ENCODE peak calls at places on chromosomes 4 and X, in five cellular contexts. M, Y, H, X and B are unnamed samples.

GRCh38 chrX:17047224-17047623 is 100.8 kb downstream of the REPS2 start:
- DNase-seq in M (no peak), Y (no peak), X (no peak), H (no peak), B (no peak)

GRCh38 chrX:153727108-153727931 is 2.7 kb downstream of the ABCD1 start:
- DNase-seq in H (peak), Y (no peak), X (no peak), M (no peak), B (peak)

GRCh38 chr4:186627226-186627865 is 72.0 kb upstream of the MTNR1A start:
- DNase-seq in H (no peak), Y (no peak), M (no peak), X (no peak), B (no peak)

GRCh38 chr4:103074598-103075434 is 1.7 kb downstream of the SLC9B2 start:
- DNase-seq in H (no peak), X (no peak), M (no peak), Y (peak), B (no peak)

GRCh38 chr4:170990989-170991589 is 822.1 kb upstream of the GALNTL6 start:
- DNase-seq in M (peak), H (peak), Y (no peak), X (no peak), B (no peak)

GRCh38 chrX:150984164-150984824 is 1.2 kb downstream of the HMGB3 start:
- DNase-seq in X (no peak), M (peak), H (no peak), Y (peak), B (peak)

GRCh38 chr4:111639120-111639519 is 506.1 kb upstream of the FAM241A start:
- DNase-seq in X (no peak), Y (no peak), M (no peak), H (no peak), B (no peak)

GRCh38 chr4:90904018-90904417 is 776.8 kb downstream of the CCSER1 start:
- DNase-seq in M (no peak), Y (no peak), H (no peak), X (no peak), B (no peak)

GRCh38 chr4:56937262-56937661 is 29.6 kb downstream of the REST start:
- DNase-seq in H (no peak), Y (no peak), X (no peak), M (no peak), B (no peak)

GRCh38 chrX:270848-271367 is 10.3 kb upstream of the PLCXD1 start:
- DNase-seq in M (no peak), X (no peak), Y (no peak), H (peak), B (peak)

GRCh38 chr4:170008376-170008775 is 17.8 kb downstream of the MFAP3L start:
- DNase-seq in M (no peak), X (no peak), Y (no peak), H (no peak), B (no peak)

GRCh38 chr4:26151615-26152014 is 169.2 kb upstream of the RBPJ start:
- DNase-seq in X (peak), H (no peak), Y (no peak), M (no peak), B (no peak)

GRCh38 chrX:120768254-120768653 is 107.4 kb downstream of the CT47B1 start:
- DNase-seq in X (no peak), M (no peak), H (no peak), Y (no peak), B (no peak)

GRCh38 chr4:8182858-8183725 is 16.0 kb upstream of the SH3TC1 start:
- DNase-seq in Y (no peak), M (no peak), X (peak), H (peak), B (peak)

GRCh38 chr4:27318740-27319139 is 458.1 kb downstream of the STIM2 start:
- DNase-seq in H (peak), M (peak), X (no peak), Y (no peak), B (no peak)

GRCh38 chr4:117085185-117085701 is at the start of gene TRAM1L1:
- DNase-seq in H (peak), M (peak), Y (no peak), X (peak), B (peak)

GRCh38 chrX:80648023-80648422 is 161.7 kb downstream of the BRWD3 start:
- DNase-seq in M (no peak), H (no peak), Y (no peak), X (no peak), B (no peak)

GRCh38 chrX:152865232-152865920 is 32.5 kb upstream of the ZNF185 start:
- DNase-seq in X (no peak), H (no peak), Y (no peak), M (no peak), B (no peak)

GRCh38 chrX:331145-331771 is 12.7 kb upstream of the GTPBP6 start:
- DNase-seq in M (peak), Y (no peak), X (no peak), H (no peak), B (peak)

GRCh38 chr4:678331-678734 is 4.0 kb downstream of the MYL5 start:
- DNase-seq in H (no peak), Y (no peak), X (no peak), M (no peak), B (no peak)

GRCh38 chr4:84451546-84451945 is 47.5 kb downstream of the NKX6-1 start:
- DNase-seq in H (no peak), Y (no peak), X (no peak), M (no peak), B (no peak)

GRCh38 chr4:106615961-106616360 is 247.4 kb upstream of the GIMD1 start:
- DNase-seq in Y (no peak), M (no peak), X (no peak), H (no peak), B (no peak)

GRCh38 chr4:116551798-116552197 is 533.6 kb downstream of the TRAM1L1 start:
- DNase-seq in Y (no peak), H (no peak), X (no peak), M (no peak), B (no peak)